ENCODE peak calls at places on chromosomes 12 and 14, in five cellular contexts. J, X, O, R and W are unnamed samples. For H3K4me1, the result is how much of the 10 kb centered on the place peaks cover.

GRCh38 chr14:35158951-35159653 is 36.8 kb downstream of the PRORP start:
- DNase-seq in J (no peak), X (peak), O (no peak), R (no peak), W (no peak)

GRCh38 chr14:68669101-68669500 is 123.8 kb downstream of the ZFP36L1 start:
- DNase-seq in J (no peak), X (no peak), O (no peak), R (peak), W (no peak)

GRCh38 chr14:91693342-91693741 is 38.5 kb downstream of the CATSPERB start:
- DNase-seq in J (no peak), X (no peak), O (no peak), R (peak), W (no peak)

GRCh38 chr12:78636253-78636855 is 228.2 kb upstream of the SYT1 start:
- DNase-seq in J (no peak), X (no peak), O (no peak), R (no peak), W (no peak)

GRCh38 chr14:57480044-57480443 is 13.6 kb downstream of the CCDC198 start:
- DNase-seq in J (no peak), X (no peak), O (no peak), R (no peak), W (no peak)

GRCh38 chr12:11827096-11827841 is 177.8 kb downstream of the ETV6 start:
- DNase-seq in J (no peak), X (no peak), O (no peak), R (no peak), W (no peak)

GRCh38 chr14:103122578-103123127 is 608 bp upstream of the TNFAIP2 start:
- DNase-seq in J (no peak), X (peak), O (no peak), R (no peak), W (no peak)

GRCh38 chr12:46073321-46073720 is 82.9 kb upstream of the SCAF11 start:
- DNase-seq in J (no peak), X (no peak), O (no peak), R (no peak), W (no peak)

GRCh38 chr14:98507269-98507668 is 764.7 kb downstream of the BCL11B start:
- DNase-seq in J (no peak), X (no peak), O (no peak), R (no peak), W (no peak)

GRCh38 chr12:2363836-2364565 is 311.2 kb downstream of the CACNA1C start:
- DNase-seq in J (no peak), X (no peak), O (peak), R (no peak), W (no peak)

GRCh38 chr14:100754020-100754419 is 27.3 kb downstream of the DLK1 start:
- DNase-seq in J (no peak), X (no peak), O (no peak), R (peak), W (no peak)

GRCh38 chr12:26271889-26272492 is 76.6 kb downstream of the SSPN start:
- DNase-seq in J (no peak), X (peak), O (peak), R (peak), W (no peak)

GRCh38 chr12:95396849-95397498 is 77.0 kb upstream of the METAP2 start:
- DNase-seq in J (no peak), X (no peak), O (no peak), R (no peak), W (no peak)

GRCh38 chr12:55687746-55688145 is 20.0 kb downstream of the ITGA7 start:
- DNase-seq in J (no peak), X (no peak), O (no peak), R (no peak), W (no peak)

GRCh38 chr14:29637406-29637805 is 290.2 kb downstream of the PRKD1 start:
- DNase-seq in J (no peak), X (peak), O (peak), R (peak), W (no peak)

GRCh38 chr14:21087294-21088091 is 11.0 kb downstream of the ZNF219 start:
- DNase-seq in J (no peak), X (peak), O (no peak), R (no peak), W (no peak)

GRCh38 chr12:7144414-7145120 is 14.4 kb downstream of the CLSTN3 start:
- DNase-seq in J (peak), X (peak), O (no peak), R (no peak), W (no peak)

GRCh38 chr14:28599191-28599590 is 167.4 kb upstream of the FOXG1 start:
- DNase-seq in J (no peak), X (no peak), O (no peak), R (no peak), W (no peak)
- H3K4me1 ChIP-seq in J (under half), X (under half), O (under half), R (under half), W (under half)

GRCh38 chr12:42325776-42326465 is at the start of the genes PPHLN1 and ZCRB1:
- DNase-seq in J (peak), X (peak), O (peak), R (peak), W (peak)
- TF ChIP-seq POLR2AphosphoS5 in J (peak), X (peak), O (peak), R (peak), W (peak)

GRCh38 chr12:93122089-93122488 is 193.0 kb upstream of the EEA1 start:
- DNase-seq in J (no peak), X (no peak), O (no peak), R (no peak), W (no peak)
- H3K4me1 ChIP-seq in J (under half), X (under half), O (under half), R (under half), W (under half)

DNA sequence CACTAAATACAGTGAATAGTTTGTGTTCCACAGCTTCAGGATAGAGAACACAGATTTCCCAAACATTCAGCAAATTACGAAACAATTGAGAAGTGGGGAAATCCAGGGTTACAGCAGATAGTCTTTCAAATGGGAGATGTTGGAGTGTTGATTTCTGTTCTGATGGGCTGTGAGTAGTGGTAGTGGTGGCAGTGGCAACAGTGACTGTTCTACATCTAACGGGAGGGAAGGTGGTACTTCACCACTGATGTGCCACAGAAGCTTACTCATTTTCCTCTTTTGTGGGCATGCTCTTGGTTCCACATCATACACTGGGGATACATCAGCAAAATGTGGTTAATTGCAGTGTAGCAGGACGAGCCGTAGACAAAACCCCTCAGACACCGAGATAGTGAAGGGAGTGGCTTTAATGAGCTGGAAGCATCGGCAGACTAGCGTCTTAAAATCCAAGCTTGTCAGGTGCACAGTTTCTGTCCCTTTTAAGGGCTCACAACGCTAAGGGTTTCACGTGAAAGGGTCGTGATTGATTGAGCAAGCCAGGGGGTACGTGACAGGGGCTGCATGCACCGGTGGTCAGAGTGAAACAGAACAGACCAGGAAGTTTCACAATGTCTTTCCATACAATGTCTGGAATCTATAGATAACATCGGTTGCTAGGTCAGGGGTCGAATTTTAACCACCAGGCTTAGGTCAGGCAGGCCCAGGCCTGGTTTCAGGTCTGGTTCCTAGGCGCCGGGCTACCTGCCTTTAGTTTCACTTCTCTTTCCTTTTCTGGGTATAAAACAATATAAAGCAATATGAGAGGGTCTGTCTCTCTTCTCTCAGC is 330.6 kb upstream of the FBXO33 start:
- DNase-seq in J (no peak), X (no peak), O (no peak), R (no peak), W (no peak)
- TF ChIP-seq POLR2AphosphoS5 in J (no peak), X (no peak), O (no peak), R (no peak), W (no peak)

DNA sequence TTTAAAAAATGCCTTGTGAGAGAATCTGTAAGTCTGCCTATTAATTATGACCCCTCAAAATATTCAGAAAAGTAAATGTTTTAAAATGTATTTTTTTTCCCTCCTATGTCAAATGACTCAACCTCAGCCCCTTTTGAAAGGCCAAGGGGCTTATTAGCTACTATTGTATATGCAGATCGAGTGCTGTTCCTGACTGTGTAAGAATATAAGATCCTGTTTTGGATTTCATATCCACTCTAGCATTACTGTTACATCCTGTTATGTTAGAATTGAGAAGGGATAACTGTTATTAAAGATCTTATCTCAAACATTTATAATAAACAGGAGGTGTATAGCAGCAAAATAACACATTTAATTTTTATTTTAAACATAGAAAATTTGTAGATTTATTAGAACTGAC is 46.6 kb upstream of the TPH2 start:
- DNase-seq in J (no peak), X (peak), O (no peak), R (no peak), W (no peak)
- H3K4me1 ChIP-seq in J (under half), X (under half), O (under half), R (under half), W (under half)